ENCODE peak calls at places on chromosome 17, in nine cellular contexts. E is naive thymus-derived CD4-positive, alpha-beta T cell; A is heart right ventricle; X is neuronal stem cell; P is right lobe of liver; D is aorta; O is ovary; U is PC-3; S is esophagus muscularis mucosa. N is an unnamed sample.

GRCh38 chr17:62966426-62967110 is 533 bp downstream of the TANC2 start:
- DNase-seq in E (peak; percentile 71), A (peak; percentile 45), X (peak; percentile 64), P (peak; percentile 68), D (peak; percentile 90), O (peak; percentile 67), U (peak; percentile 41), S (no peak), N (no peak)

GRCh38 chr17:66704858-66705257 is 130.1 kb upstream of the CACNG5 start:
- DNase-seq in E (no peak), A (no peak), X (no peak), P (no peak), D (no peak), O (no peak), U (no peak), S (no peak), N (no peak)

GRCh38 chr17:81261096-81261495 is 22.0 kb downstream of the NDUFAF8 start:
- DNase-seq in E (no peak), A (no peak), X (no peak), P (no peak), D (no peak), O (no peak), U (no peak), S (no peak), N (no peak)

GRCh38 chr17:66351701-66352100 is 49.3 kb downstream of the PRKCA start:
- DNase-seq in E (no peak), A (no peak), X (no peak), P (no peak), D (no peak), O (no peak), U (no peak), S (no peak), N (no peak)

GRCh38 chr17:17959520-17960361 is 12.5 kb downstream of the TOM1L2 start:
- DNase-seq in E (peak; percentile 27), A (no peak), X (no peak), P (no peak), D (no peak), O (no peak), U (no peak), S (no peak), N (no peak)

GRCh38 chr17:4509923-4510614 is 11.4 kb downstream of the SPNS2 start:
- DNase-seq in E (no peak), A (peak; percentile 63), X (no peak), P (no peak), D (peak; percentile 95), O (no peak), U (no peak), S (no peak), N (no peak)

GRCh38 chr17:38564869-38565268 is 40.9 kb downstream of the SRCIN1 start:
- DNase-seq in E (no peak), A (no peak), X (no peak), P (no peak), D (no peak), O (no peak), U (no peak), S (no peak), N (no peak)

GRCh38 chr17:40791808-40792436 is 7.8 kb downstream of the KRT28 start:
- DNase-seq in E (no peak), A (no peak), X (peak; percentile 29), P (no peak), D (no peak), O (no peak), U (peak; percentile 71), S (no peak), N (no peak)

GRCh38 chr17:76772842-76773521 is 35.1 kb downstream of the MFSD11 start:
- DNase-seq in E (peak; percentile 25), A (no peak), X (no peak), P (no peak), D (peak; percentile 54), O (no peak), U (peak; percentile 85), S (no peak), N (peak; percentile 38)

GRCh38 chr17:76671912-76672262 is 28.3 kb upstream of the ST6GALNAC1 start:
- DNase-seq in E (no peak), A (no peak), X (no peak), P (no peak), D (no peak), O (no peak), U (no peak), S (no peak), N (no peak)

GRCh38 chr17:13410874-13411273 is 190.9 kb downstream of the HS3ST3A1 start:
- DNase-seq in E (no peak), A (no peak), X (no peak), P (peak; percentile 89), D (no peak), O (no peak), U (peak; percentile 22), S (no peak), N (no peak)

GRCh38 chr17:33873218-33873617 is 381.9 kb upstream of the CCL2 start:
- DNase-seq in E (no peak), A (no peak), X (no peak), P (no peak), D (no peak), O (no peak), U (no peak), S (no peak), N (no peak)

GRCh38 chr17:50406578-50406977 is 9.3 kb upstream of the LRRC59 start:
- DNase-seq in E (no peak), A (no peak), X (no peak), P (no peak), D (no peak), O (no peak), U (no peak), S (no peak), N (no peak)

DNA sequence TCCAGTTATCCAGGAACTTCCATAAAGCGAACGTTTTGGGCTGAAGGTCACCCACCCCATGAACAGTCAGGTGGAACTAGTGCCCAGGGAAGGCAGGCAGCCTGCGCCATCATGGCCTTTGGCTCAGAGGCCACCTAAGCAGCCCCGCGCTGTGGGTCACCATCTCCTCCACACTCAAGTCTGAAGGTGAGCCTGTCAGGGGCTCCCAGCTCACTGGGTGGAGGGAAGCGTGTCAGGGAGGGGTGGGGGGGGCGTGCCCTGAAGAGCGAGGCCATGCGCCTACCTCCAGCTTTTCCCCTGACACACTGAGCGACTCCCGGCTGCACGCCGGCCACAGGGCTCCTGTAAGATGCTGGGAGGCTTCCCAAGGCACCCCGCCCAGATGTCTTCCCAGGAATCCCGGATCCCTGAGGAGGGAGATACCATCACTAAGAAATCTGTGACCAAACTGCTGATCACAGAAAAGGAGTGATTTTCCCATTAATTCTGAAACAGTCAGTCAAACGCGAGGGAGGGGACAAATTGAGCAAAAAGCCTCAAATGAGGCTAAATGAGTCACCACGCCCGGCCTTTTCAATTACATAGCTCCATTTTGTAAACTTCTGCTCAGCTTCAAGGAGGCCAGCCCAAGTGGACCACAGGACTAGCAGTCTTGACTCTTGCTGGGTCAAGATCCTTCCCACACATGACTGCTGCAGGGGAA is 26.5 kb upstream of the SLC25A19 start:
- DNase-seq in E (no peak), A (no peak), X (no peak), P (no peak), D (no peak), O (no peak), U (no peak), S (no peak), N (no peak)
- H3K27ac ChIP-seq in E (no peak overlapping the region), A (no peak overlapping the region), X (no peak overlapping the region), P (no peak overlapping the region), D (no peak overlapping the region), O (no peak overlapping the region), U (no peak overlapping the region), S (no peak overlapping the region), N (no peak overlapping the region)

DNA sequence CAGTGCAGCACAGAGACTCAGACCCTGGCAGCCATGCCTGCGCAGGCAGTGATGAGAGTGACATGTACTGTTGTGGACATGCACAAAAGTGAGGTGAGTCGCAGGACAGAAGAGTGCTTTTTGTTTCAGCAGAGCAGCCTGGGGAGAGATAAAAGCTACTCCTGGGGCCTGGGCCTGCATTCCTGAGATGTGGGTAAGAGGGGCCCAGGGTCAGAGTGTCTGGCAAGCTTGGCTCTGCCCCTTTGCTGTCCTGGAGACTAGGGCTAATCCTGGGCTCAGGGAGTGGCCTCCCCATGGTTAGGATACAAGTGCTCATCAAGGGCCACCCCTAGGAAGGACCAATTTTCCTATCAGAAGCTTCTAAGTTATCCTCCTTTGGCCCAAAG is 4.8 kb upstream of the ERBB2 start:
- DNase-seq in E (no peak), A (no peak), X (no peak), P (no peak), D (no peak), O (no peak), U (no peak), S (no peak), N (no peak)
- H3K4me3 ChIP-seq in E (no peak overlapping the region), A (no peak overlapping the region), X (no peak overlapping the region), P (no peak overlapping the region), D (no peak overlapping the region), O (no peak overlapping the region), U (no peak overlapping the region), S (no peak overlapping the region), N (no peak overlapping the region)

GRCh38 chr17:58312021-58312630 is 16.5 kb downstream of the TSPOAP1 start:
- DNase-seq in E (no peak), A (no peak), X (no peak), P (no peak), D (no peak), O (no peak), U (no peak), S (no peak), N (no peak)
- H3K36me3 ChIP-seq in E (peaks cover 4% of the 10 kb centered on the region), A (no peaks in the 10 kb centered on the region), X (no peaks in the 10 kb centered on the region), P (no peaks in the 10 kb centered on the region), D (no peaks in the 10 kb centered on the region), O (no peaks in the 10 kb centered on the region), U (no peaks in the 10 kb centered on the region), S (no peaks in the 10 kb centered on the region), N (peaks cover 4% of the 10 kb centered on the region)

DNA sequence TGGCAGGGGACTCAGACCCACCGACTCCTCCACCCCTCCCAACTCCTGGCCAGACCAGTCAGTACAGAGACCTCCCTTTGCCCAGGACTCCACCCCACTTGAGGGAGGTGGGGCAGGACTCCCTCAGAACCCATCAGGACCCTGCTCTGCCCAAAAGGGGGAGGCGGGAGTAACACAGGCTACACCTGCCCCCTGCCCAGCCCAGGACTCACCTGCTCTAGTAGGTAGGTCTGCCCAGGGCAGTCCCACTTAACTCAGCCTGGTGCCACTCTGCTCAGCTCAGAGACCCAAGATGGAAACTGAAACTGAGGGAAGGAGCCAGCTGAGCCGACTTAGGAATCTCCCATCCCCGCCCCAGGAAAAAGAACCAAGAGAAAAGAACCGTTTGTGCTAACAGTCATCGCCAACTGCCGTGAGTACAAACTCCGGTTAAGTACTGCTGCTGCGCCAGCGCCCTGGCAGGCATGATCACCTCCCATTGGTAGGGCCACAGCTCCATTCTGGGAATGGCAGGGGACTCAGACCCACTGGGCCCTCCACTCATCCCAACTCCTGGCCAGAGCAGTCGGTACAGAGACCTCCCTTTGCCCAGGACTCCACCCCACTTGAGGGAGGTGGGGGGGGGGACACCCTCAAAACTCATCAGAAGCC is 488 bp downstream of the DHX58 start:
- DNase-seq in E (no peak), A (peak; percentile 30), X (no peak), P (peak; percentile 56), D (no peak), O (no peak), U (no peak), S (no peak), N (no peak)
- H3K27ac ChIP-seq in E (peak overlapping the region; percentile 83), A (peak overlapping the region; percentile 92), X (no peak overlapping the region), P (peak overlapping the region; percentile 83), D (peak overlapping the region; percentile 87), O (peak overlapping the region; percentile 88), U (no peak overlapping the region), S (peak overlapping the region; percentile 87), N (peak overlapping the region; percentile 63)

DNA sequence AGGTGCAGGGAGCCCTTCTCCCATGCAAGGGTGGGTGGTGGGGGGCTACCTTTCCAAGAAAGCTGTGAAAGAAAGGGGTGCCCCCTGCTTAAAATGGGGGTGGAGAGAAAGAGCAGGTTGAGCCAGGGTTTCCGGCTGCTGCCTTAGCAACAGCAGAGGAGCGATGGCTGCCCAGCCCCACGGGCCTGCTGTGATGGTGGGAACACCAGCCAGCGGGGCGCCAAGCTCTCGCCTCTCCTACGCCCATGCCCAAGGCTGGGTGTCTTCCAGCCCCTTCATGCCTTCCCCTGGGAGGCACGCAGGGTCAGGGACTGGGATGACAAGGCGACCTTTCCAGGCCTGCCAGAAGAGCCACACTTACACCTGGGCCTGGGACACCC is 3.0 kb downstream of the FMNL1 start:
- DNase-seq in E (no peak), A (no peak), X (no peak), P (no peak), D (no peak), O (no peak), U (no peak), S (no peak), N (peak; percentile 26)
- H3K4me3 ChIP-seq in E (peak overlapping the region; percentile 91), A (peak overlapping the region; percentile 71), X (no peak overlapping the region), P (no peak overlapping the region), D (no peak overlapping the region), O (no peak overlapping the region), U (no peak overlapping the region), S (no peak overlapping the region), N (peak overlapping the region; percentile 95)

N was measured in CD8-positive, alpha-beta memory T cell.